ENCODE peak calls at places on chromosomes 5 and 9, in five cellular contexts. T is activated T-helper 1 cell treated with anti-CD3 and anti-CD28 coated beads, Interleukin-12 subunit alpha, Interleukin-12 subunit beta, Interleukin-2, Interleukin-4 antibody, amounts not matched to agents 30 ng/mL and 10 ng/mL and 1 ng/mL, durations not matched to agents 14 hours and 24 hours and 36 hours; S is skeletal muscle cell; Y is stimulated activated CD4-positive, alpha-beta T cell treated with anti-CD3 and anti-CD28 coated beads, Interleukin-2, amount 100 ng/mL, for 24 hours; O is choroid plexus epithelial cell. G is an unnamed sample.

GRCh38 chr9:109409998-109410397 is 88.1 kb downstream of the PTPN3 start:
- DNase-seq in T (no peak), S (no peak), Y (no peak), O (no peak), G (no peak)

GRCh38 chr5:157870837-157871834 is 12.2 kb upstream of the CLINT1 start:
- DNase-seq in T (no peak), S (peak), Y (no peak), O (peak), G (no peak)

GRCh38 chr9:21680590-21680989 is 121.8 kb upstream of the MTAP start:
- DNase-seq in T (no peak), S (no peak), Y (no peak), O (no peak), G (no peak)

GRCh38 chr9:128055222-128056040 is 11.7 kb downstream of the NAIF1 start:
- DNase-seq in T (no peak), S (no peak), Y (no peak), O (peak), G (no peak)

GRCh38 chr5:128613111-128613510 is 75.1 kb upstream of the FBN2 start:
- DNase-seq in T (no peak), S (no peak), Y (no peak), O (no peak), G (no peak)

GRCh38 chr9:137156567-137157375 is 13.1 kb downstream of the LRRC26 start:
- DNase-seq in T (peak), S (no peak), Y (peak), O (peak), G (no peak)

GRCh38 chr9:131495726-131496292 is 6.9 kb upstream of the POMT1 start:
- DNase-seq in T (no peak), S (no peak), Y (no peak), O (no peak), G (no peak)

GRCh38 chr5:154465169-154465568 is 12.9 kb downstream of the HAND1 start:
- DNase-seq in T (no peak), S (peak), Y (no peak), O (peak), G (no peak)

GRCh38 chr9:38112010-38112409 is 43.0 kb upstream of the SHB start:
- DNase-seq in T (no peak), S (no peak), Y (no peak), O (no peak), G (peak)